ENCODE peak calls at places on chromosomes 3 and 15, in six cellular contexts. One of them, this sample, is unnamed.
A peak's percentile ranks its signal among the peaks of the same experiment; 100 is the strongest.

GRCh38 chr3:115470254-115470653 is 153.1 kb upstream of the GAP43 start:
- DNase-seq in RWPE1: no peak
- DNase-seq in T-helper 2 cell: no peak
- DNase-seq in H9: no peak
- DNase-seq in NCI-H1105: peak; percentile 56
- DNase-seq in astrocyte of the cerebellum: no peak
- DNase-seq in this sample: no peak

GRCh38 chr15:26083457-26084350 is 220.6 kb upstream of the ATP10A start:
- DNase-seq in RWPE1: no peak
- DNase-seq in T-helper 2 cell: no peak
- DNase-seq in H9: no peak
- DNase-seq in NCI-H1105: no peak
- DNase-seq in astrocyte of the cerebellum: no peak
- DNase-seq in this sample: no peak

GRCh38 chr3:66588340-66588847 is 87.6 kb upstream of the LRIG1 start:
- DNase-seq in RWPE1: no peak
- DNase-seq in T-helper 2 cell: no peak
- DNase-seq in H9: no peak
- DNase-seq in NCI-H1105: no peak
- DNase-seq in astrocyte of the cerebellum: no peak
- DNase-seq in this sample: no peak

GRCh38 chr3:46076606-46077005 is 49.3 kb upstream of the XCR1 start:
- DNase-seq in RWPE1: no peak
- DNase-seq in T-helper 2 cell: no peak
- DNase-seq in H9: no peak
- DNase-seq in NCI-H1105: no peak
- DNase-seq in astrocyte of the cerebellum: no peak
- DNase-seq in this sample: peak; percentile 81

GRCh38 chr15:51403072-51403878 is 61.8 kb downstream of the GLDN start:
- DNase-seq in RWPE1: no peak
- DNase-seq in T-helper 2 cell: no peak
- DNase-seq in H9: peak; percentile 23
- DNase-seq in NCI-H1105: no peak
- DNase-seq in astrocyte of the cerebellum: peak; percentile 26
- DNase-seq in this sample: peak; percentile 56

GRCh38 chr3:5186854-5187151 is 704 bp upstream of the EDEM1 start:
- DNase-seq in RWPE1: peak; percentile 10
- DNase-seq in T-helper 2 cell: no peak
- DNase-seq in H9: no peak
- DNase-seq in NCI-H1105: peak; percentile 1
- DNase-seq in astrocyte of the cerebellum: no peak
- DNase-seq in this sample: no peak

GRCh38 chr15:100090411-100090810 is 251.4 kb downstream of the ADAMTS17 start:
- DNase-seq in RWPE1: no peak
- DNase-seq in T-helper 2 cell: no peak
- DNase-seq in H9: no peak
- DNase-seq in NCI-H1105: no peak
- DNase-seq in astrocyte of the cerebellum: no peak
- DNase-seq in this sample: no peak

GRCh38 chr3:64796597-64796996 is 108.8 kb upstream of the ADAMTS9 start:
- DNase-seq in RWPE1: no peak
- DNase-seq in T-helper 2 cell: no peak
- DNase-seq in H9: no peak
- DNase-seq in NCI-H1105: no peak
- DNase-seq in astrocyte of the cerebellum: no peak
- DNase-seq in this sample: peak; percentile 3

GRCh38 chr3:59862686-59863085 is 812.9 kb upstream of the CFAP20DC start:
- DNase-seq in RWPE1: peak; percentile 45
- DNase-seq in T-helper 2 cell: no peak
- DNase-seq in H9: no peak
- DNase-seq in NCI-H1105: no peak
- DNase-seq in astrocyte of the cerebellum: no peak
- DNase-seq in this sample: peak; percentile 72

GRCh38 chr3:173397161-173398110 is at the start of gene NLGN1:
- DNase-seq in RWPE1: peak; percentile 8
- DNase-seq in T-helper 2 cell: no peak
- DNase-seq in H9: peak; percentile 74
- DNase-seq in NCI-H1105: peak; percentile 84
- DNase-seq in astrocyte of the cerebellum: peak; percentile 45
- DNase-seq in this sample: peak; percentile 71

GRCh38 chr3:171653701-171654100 is 156.6 kb downstream of the PLD1 start:
- DNase-seq in RWPE1: no peak
- DNase-seq in T-helper 2 cell: no peak
- DNase-seq in H9: no peak
- DNase-seq in NCI-H1105: no peak
- DNase-seq in astrocyte of the cerebellum: peak; percentile 18
- DNase-seq in this sample: no peak

GRCh38 chr3:178325330-178325729 is 210.9 kb upstream of the KCNMB2 start:
- DNase-seq in RWPE1: peak; percentile 5
- DNase-seq in T-helper 2 cell: no peak
- DNase-seq in H9: no peak
- DNase-seq in NCI-H1105: peak; percentile 15
- DNase-seq in astrocyte of the cerebellum: peak; percentile 47
- DNase-seq in this sample: peak; percentile 58

GRCh38 chr3:100040446-100040845 is 73.9 kb downstream of the FILIP1L start:
- DNase-seq in RWPE1: no peak
- DNase-seq in T-helper 2 cell: no peak
- DNase-seq in H9: no peak
- DNase-seq in NCI-H1105: no peak
- DNase-seq in astrocyte of the cerebellum: no peak
- DNase-seq in this sample: no peak

GRCh38 chr3:136659253-136659652 is 92.9 kb downstream of the STAG1 start:
- DNase-seq in RWPE1: no peak
- DNase-seq in T-helper 2 cell: no peak
- DNase-seq in H9: no peak
- DNase-seq in NCI-H1105: peak; percentile 49
- DNase-seq in astrocyte of the cerebellum: peak; percentile 79
- DNase-seq in this sample: no peak